ENCODE peak calls at places on chromosome 1, in four cellular contexts. Y is IMR-90, D is K562, E is A549. F is an unnamed sample.

GRCh38 chr1:109425902-109426277 is 358 bp downstream of the PSMA5 start:
- DNase-seq in D (no peak), E (peak; percentile 58), Y (peak; percentile 53), F (peak; percentile 59)

GRCh38 chr1:150152182-150152536 is 2.4 kb downstream of the PLEKHO1 start:
- DNase-seq in E (no peak), D (no peak), Y (no peak), F (no peak)

GRCh38 chr1:169509354-169509753 is 23.6 kb upstream of the SLC19A2 start:
- DNase-seq in E (peak; percentile 17), D (no peak), Y (no peak), F (peak; percentile 64)

GRCh38 chr1:58446368-58446767 is 100.2 kb downstream of the OMA1 start:
- DNase-seq in D (no peak), E (no peak), Y (no peak), F (peak; percentile 28)

GRCh38 chr1:31583995-31584868 is 7.9 kb downstream of the TINAGL1 start:
- DNase-seq in Y (peak; percentile 53), D (no peak), E (no peak), F (peak; percentile 80)

GRCh38 chr1:145992502-145992936 is 3.9 kb downstream of the TXNIP start:
- DNase-seq in E (no peak), Y (no peak), D (no peak), F (no peak)

GRCh38 chr1:158185770-158186705 is 5.3 kb downstream of the CD1D start:
- DNase-seq in Y (no peak), E (no peak), D (no peak), F (no peak)

GRCh38 chr1:168470821-168471473 is 72.8 kb downstream of the XCL2 start:
- DNase-seq in D (peak; percentile 22), E (peak; percentile 54), Y (peak; percentile 88), F (peak; percentile 56)

GRCh38 chr1:181504294-181505115 is 21.2 kb downstream of the CACNA1E start:
- DNase-seq in E (peak; percentile 51), D (peak; percentile 65), Y (peak; percentile 28), F (peak; percentile 48)

GRCh38 chr1:5686925-5687706 is 305.1 kb downstream of the NPHP4 start:
- DNase-seq in E (peak; percentile 8), Y (no peak), D (no peak), F (no peak)

GRCh38 chr1:202798792-202799331 is 9.4 kb downstream of the KDM5B start:
- DNase-seq in D (no peak), Y (no peak), E (no peak), F (no peak)

GRCh38 chr1:61082336-61083013 is at the start of gene NFIA:
- DNase-seq in D (peak; percentile 83), E (peak; percentile 86), Y (peak; percentile 50), F (peak; percentile 83)

GRCh38 chr1:210770396-210770984 is 363.5 kb downstream of the KCNH1 start:
- DNase-seq in Y (no peak), E (no peak), D (no peak), F (no peak)

GRCh38 chr1:119015547-119015946 is 27.4 kb upstream of the TBX15 start:
- DNase-seq in E (no peak), D (no peak), Y (no peak), F (no peak)

GRCh38 chr1:43396059-43396458 is 6.4 kb downstream of the SZT2 start:
- DNase-seq in D (no peak), Y (no peak), E (no peak), F (no peak)

GRCh38 chr1:194833111-194833510 is 1646.7 kb upstream of the B3GALT2 start:
- DNase-seq in E (no peak), D (no peak), Y (no peak), F (no peak)

GRCh38 chr1:227169322-227169721 is 149.0 kb downstream of the CDC42BPA start:
- DNase-seq in Y (no peak), D (no peak), E (no peak), F (no peak)

GRCh38 chr1:221263831-221264767 is 384.9 kb downstream of the HLX start:
- DNase-seq in D (peak; percentile 48), Y (peak; percentile 89), E (peak; percentile 79), F (peak; percentile 52)

GRCh38 chr1:29830916-29831315 is 594.6 kb downstream of the PTPRU start:
- DNase-seq in Y (no peak), D (no peak), E (no peak), F (no peak)

GRCh38 chr1:29831500-29832117 is 595.3 kb downstream of the PTPRU start:
- DNase-seq in Y (no peak), E (no peak), D (no peak), F (no peak)

GRCh38 chr1:29833596-29833995 is 597.3 kb downstream of the PTPRU start:
- DNase-seq in E (no peak), Y (no peak), D (no peak), F (no peak)

GRCh38 chr1:29832936-29833335 is 596.6 kb downstream of the PTPRU start:
- DNase-seq in E (no peak), Y (no peak), D (no peak), F (no peak)

GRCh38 chr1:29832471-29832870 is 596.1 kb downstream of the PTPRU start:
- DNase-seq in E (no peak), Y (no peak), D (no peak), F (no peak)
- TF ChIP-seq MAFK in E (no peak), Y (no peak), D (no peak), F (no peak)

GRCh38 chr1:25006770-25007169 is 76.7 kb upstream of the RUNX3 start:
- DNase-seq in Y (peak; percentile 36), D (no peak), E (no peak), F (no peak)

GRCh38 chr1:25003000-25003399 is 72.9 kb upstream of the RUNX3 start:
- DNase-seq in Y (no peak), D (no peak), E (no peak), F (no peak)

GRCh38 chr1:25001125-25001915 is 71.2 kb upstream of the RUNX3 start:
- DNase-seq in E (no peak), D (no peak), Y (no peak), F (no peak)

GRCh38 chr1:25004355-25004754 is 74.3 kb upstream of the RUNX3 start:
- DNase-seq in D (no peak), E (no peak), Y (no peak), F (no peak)

GRCh38 chr1:25003457-25004190 is 73.5 kb upstream of the RUNX3 start:
- DNase-seq in D (no peak), E (no peak), Y (peak; percentile 23), F (peak; percentile 26)
- TF ChIP-seq MAFK in D (no peak), E (no peak), Y (no peak), F (no peak)

GRCh38 chr1:55426156-55426555 is 211.0 kb upstream of the USP24 start:
- DNase-seq in E (no peak), Y (no peak), D (no peak), F (no peak)

GRCh38 chr1:55420866-55421265 is 205.7 kb upstream of the USP24 start:
- DNase-seq in Y (peak; percentile 34), E (no peak), D (no peak), F (no peak)

GRCh38 chr1:55425310-55425930 is 210.3 kb upstream of the USP24 start:
- DNase-seq in E (peak; percentile 9), Y (no peak), D (no peak), F (no peak)

GRCh38 chr1:55421317-55421716 is 206.2 kb upstream of the USP24 start:
- DNase-seq in E (peak; percentile 30), D (no peak), Y (peak; percentile 36), F (peak; percentile 66)

GRCh38 chr1:55423376-55423775 is 208.2 kb upstream of the USP24 start:
- DNase-seq in D (no peak), E (peak; percentile 19), Y (no peak), F (no peak)
- TF ChIP-seq MAFK in D (no peak), E (no peak), Y (no peak), F (no peak)

GRCh38 chr1:85756864-85757263 is 48.6 kb upstream of the ZNHIT6 start:
- DNase-seq in Y (no peak), D (no peak), E (no peak), F (no peak)
- TF ChIP-seq MAFK in Y (no peak), D (no peak), E (no peak), F (no peak)

DNA sequence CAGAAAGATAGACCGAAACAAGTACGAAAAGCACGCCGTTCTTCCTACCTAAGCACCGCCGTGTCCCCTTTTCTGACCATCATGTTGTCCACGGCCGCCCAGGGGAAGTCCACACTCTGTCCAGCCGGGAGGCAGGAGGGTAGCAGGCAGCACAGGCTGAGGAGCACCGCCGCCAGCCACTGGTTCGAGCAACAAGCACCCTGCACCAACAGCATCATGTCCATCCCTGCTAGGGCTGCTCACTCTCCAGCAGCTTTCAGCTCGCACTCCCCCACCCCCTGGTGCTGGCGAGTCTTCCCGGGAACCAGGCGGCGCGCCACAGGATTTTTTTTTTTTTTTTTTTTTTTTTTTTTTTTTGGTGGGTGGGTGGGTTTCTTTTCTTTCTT is at the start of gene NEGR1:
- DNase-seq in Y (peak; percentile 68), E (no peak), D (no peak), F (no peak)
- TF ChIP-seq MAFK in Y (no peak), E (no peak), D (no peak), F (no peak)

DNA sequence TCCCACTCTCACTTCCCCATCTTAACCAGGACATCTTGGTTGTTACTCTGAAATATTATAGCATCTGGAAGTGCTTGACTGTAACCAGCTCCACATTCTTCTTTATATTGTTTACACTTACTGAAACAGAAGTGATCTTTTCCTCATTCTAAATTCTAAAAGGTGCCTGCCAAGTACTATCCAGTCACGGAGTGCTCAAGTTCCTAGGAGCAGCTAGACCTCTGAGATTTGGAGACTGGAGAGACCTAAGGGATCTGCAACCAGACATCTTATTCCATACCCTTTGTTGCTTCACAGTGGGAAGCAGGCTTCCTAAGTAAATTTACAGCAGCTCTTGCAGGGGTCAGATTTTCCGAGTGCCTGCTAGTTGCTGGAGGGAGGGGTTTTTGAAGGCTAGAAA is 150.5 kb downstream of the MAST2 start:
- DNase-seq in Y (peak; percentile 45), E (no peak), D (no peak), F (no peak)
- TF ChIP-seq MAFK in Y (no peak), E (no peak), D (no peak), F (no peak)

F was measured in HepG2.